ENCODE peak calls at places on chromosomes 5 and 9, in four cellular contexts. D is activated CD4-positive, alpha-beta memory T cell treated with anti-CD3 and anti-CD28 coated beads for 36 hours; J is SW480; N is H9. Y is an unnamed sample.

GRCh38 chr5:43007911-43008368 is 32.2 kb downstream of the ANXA2R start:
- DNase-seq in D (peak; percentile 91), J (peak; percentile 65), N (peak; percentile 84), Y (peak; percentile 84)

GRCh38 chr5:61289241-61289640 is 42.8 kb upstream of the ZSWIM6 start:
- DNase-seq in D (no peak), J (no peak), N (no peak), Y (no peak)

GRCh38 chr5:150258126-150258525 is 31.4 kb downstream of the CAMK2A start:
- DNase-seq in D (no peak), J (no peak), N (no peak), Y (no peak)

GRCh38 chr5:36878421-36879088 is 2.0 kb downstream of the NIPBL start:
- DNase-seq in D (no peak), J (peak; percentile 38), N (peak; percentile 66), Y (peak; percentile 20)

GRCh38 chr9:93826209-93826608 is 128.9 kb downstream of the BARX1 start:
- DNase-seq in D (peak; percentile 63), J (no peak), N (peak; percentile 87), Y (peak; percentile 46)

GRCh38 chr5:96614110-96614691 is 48.0 kb upstream of the CAST start:
- DNase-seq in D (peak; percentile 46), J (peak; percentile 91), N (peak; percentile 52), Y (peak; percentile 85)

GRCh38 chr9:76667521-76667957 is 96.7 kb upstream of the PCA3 start:
- DNase-seq in D (no peak), J (no peak), N (no peak), Y (no peak)

GRCh38 chr5:113274836-113275414 is 159.9 kb downstream of the TSSK1B start:
- DNase-seq in D (no peak), J (no peak), N (peak; percentile 52), Y (no peak)

GRCh38 chr9:99134893-99135341 is 30.0 kb downstream of the TGFBR1 start:
- DNase-seq in D (no peak), J (no peak), N (no peak), Y (no peak)

GRCh38 chr9:125522328-125522725 is 184.7 kb downstream of the MAPKAP1 start:
- DNase-seq in D (no peak), J (no peak), N (no peak), Y (no peak)

GRCh38 chr5:121088341-121088740 is 624.2 kb downstream of the PRR16 start:
- DNase-seq in D (no peak), J (no peak), N (no peak), Y (no peak)

GRCh38 chr5:14489643-14490042 is 91.9 kb upstream of the OTULINL start:
- DNase-seq in D (no peak), J (no peak), N (no peak), Y (no peak)

GRCh38 chr5:141488591-141489478 is at the start of gene PCDHGC5:
- DNase-seq in D (no peak), J (no peak), N (no peak), Y (no peak)

GRCh38 chr5:5374034-5374715 is 48.3 kb upstream of the ICE1 start:
- DNase-seq in D (no peak), J (no peak), N (no peak), Y (no peak)

GRCh38 chr5:35681911-35682310 is 64.2 kb downstream of the SPEF2 start:
- DNase-seq in D (no peak), J (no peak), N (no peak), Y (no peak)

GRCh38 chr5:39518516-39518915 is 93.7 kb upstream of the DAB2 start:
- DNase-seq in D (no peak), J (no peak), N (no peak), Y (no peak)

GRCh38 chr5:117731445-117731844 is 1156.8 kb upstream of the SEMA6A start:
- DNase-seq in D (no peak), J (no peak), N (no peak), Y (no peak)

GRCh38 chr5:150113047-150113744 is 26.8 kb upstream of the CSF1R start:
- DNase-seq in D (no peak), J (peak; percentile 60), N (peak; percentile 66), Y (no peak)

GRCh38 chr9:77498891-77499290 is 149.2 kb downstream of the GNA14 start:
- DNase-seq in D (no peak), J (no peak), N (no peak), Y (no peak)

GRCh38 chr5:160054831-160055230 is 45.9 kb downstream of the TTC1 start:
- DNase-seq in D (no peak), J (peak; percentile 17), N (no peak), Y (peak; percentile 44)

GRCh38 chr5:176425138-176425537 is 8.8 kb upstream of the CLTB start:
- DNase-seq in D (no peak), J (no peak), N (no peak), Y (peak; percentile 51)

GRCh38 chr9:32378993-32379729 is 5.3 kb upstream of the ACO1 start:
- DNase-seq in D (peak; percentile 37), J (peak; percentile 69), N (peak; percentile 50), Y (peak; percentile 73)

GRCh38 chr5:146675700-146676099 is 159.7 kb upstream of the GPR151 start:
- DNase-seq in D (no peak), J (no peak), N (no peak), Y (no peak)

GRCh38 chr5:135827965-135828792 is 6.3 kb upstream of the SLC25A48 start:
- DNase-seq in D (no peak), J (no peak), N (no peak), Y (no peak)

GRCh38 chr5:34599471-34600117 is 56.5 kb upstream of the RAI14 start:
- DNase-seq in D (no peak), J (peak; percentile 31), N (no peak), Y (peak; percentile 39)

GRCh38 chr5:40441733-40442132 is 238.0 kb upstream of the PTGER4 start:
- DNase-seq in D (peak; percentile 56), J (no peak), N (no peak), Y (no peak)

GRCh38 chr9:135743021-135743420 is 41.0 kb downstream of the KCNT1 start:
- DNase-seq in D (no peak), J (no peak), N (no peak), Y (no peak)

GRCh38 chr9:6686396-6686795 is 40.9 kb upstream of the GLDC start:
- DNase-seq in D (no peak), J (no peak), N (no peak), Y (no peak)

GRCh38 chr5:100904259-100904822 is 1.3 kb upstream of the ST8SIA4 start:
- DNase-seq in D (peak; percentile 79), J (no peak), N (peak; percentile 32), Y (no peak)

GRCh38 chr5:2818936-2819335 is 67.5 kb upstream of the IRX2 start:
- DNase-seq in D (no peak), J (no peak), N (no peak), Y (no peak)

GRCh38 chr9:33737811-33738606 is 57.4 kb upstream of the PRSS3 start:
- DNase-seq in D (peak; percentile 20), J (peak; percentile 72), N (peak; percentile 83), Y (peak; percentile 73)

GRCh38 chr9:21677834-21678233 is 124.6 kb upstream of the MTAP start:
- DNase-seq in D (no peak), J (peak; percentile 17), N (no peak), Y (peak; percentile 84)

GRCh38 chr9:34999576-34999975 is 10.0 kb downstream of the DNAJB5 start:
- DNase-seq in D (no peak), J (no peak), N (peak; percentile 20), Y (no peak)

Y was measured in LoVo.